ENCODE peak calls at places on chromosomes 12 and 14, in nine cellular contexts. One of them, this sample, is unnamed.

GRCh38 chr14:35147711-35148110 is 25.4 kb downstream of the PRORP start:
- DNase-seq in AG04450: no peak
- DNase-seq in brain microvascular endothelial cell: no peak
- DNase-seq in Peyer's patch: no peak
- DNase-seq in fibroblast of the aortic adventitia: no peak
- DNase-seq in lower leg skin: no peak
- DNase-seq in psoas muscle: no peak
- DNase-seq in cardiac muscle cell: no peak
- DNase-seq in fibroblast of lung: no peak
- DNase-seq in this sample: no peak

GRCh38 chr14:99872786-99873440 is 79.7 kb downstream of the EML1 start:
- DNase-seq in AG04450: no peak
- DNase-seq in brain microvascular endothelial cell: no peak
- DNase-seq in Peyer's patch: no peak
- DNase-seq in fibroblast of the aortic adventitia: no peak
- DNase-seq in lower leg skin: no peak
- DNase-seq in psoas muscle: no peak
- DNase-seq in cardiac muscle cell: no peak
- DNase-seq in fibroblast of lung: no peak
- DNase-seq in this sample: no peak

GRCh38 chr12:131437706-131438210 is 273.1 kb upstream of the SFSWAP start:
- DNase-seq in AG04450: no peak
- DNase-seq in brain microvascular endothelial cell: no peak
- DNase-seq in Peyer's patch: no peak
- DNase-seq in fibroblast of the aortic adventitia: no peak
- DNase-seq in lower leg skin: no peak
- DNase-seq in psoas muscle: no peak
- DNase-seq in cardiac muscle cell: no peak
- DNase-seq in fibroblast of lung: no peak
- DNase-seq in this sample: no peak

GRCh38 chr12:120739821-120740613 is 14.4 kb downstream of the ACADS start:
- DNase-seq in AG04450: no peak
- DNase-seq in brain microvascular endothelial cell: no peak
- DNase-seq in Peyer's patch: no peak
- DNase-seq in fibroblast of the aortic adventitia: no peak
- DNase-seq in lower leg skin: no peak
- DNase-seq in psoas muscle: no peak
- DNase-seq in cardiac muscle cell: no peak
- DNase-seq in fibroblast of lung: no peak
- DNase-seq in this sample: no peak

GRCh38 chr12:219891-220352 is 6.0 kb upstream of the SLC6A12 start:
- DNase-seq in AG04450: no peak
- DNase-seq in brain microvascular endothelial cell: peak
- DNase-seq in Peyer's patch: no peak
- DNase-seq in fibroblast of the aortic adventitia: peak
- DNase-seq in lower leg skin: peak
- DNase-seq in psoas muscle: peak
- DNase-seq in cardiac muscle cell: peak
- DNase-seq in fibroblast of lung: peak
- DNase-seq in this sample: peak

GRCh38 chr12:5479761-5480160 is 47.9 kb downstream of the NTF3 start:
- DNase-seq in AG04450: no peak
- DNase-seq in brain microvascular endothelial cell: no peak
- DNase-seq in Peyer's patch: no peak
- DNase-seq in fibroblast of the aortic adventitia: no peak
- DNase-seq in lower leg skin: no peak
- DNase-seq in psoas muscle: no peak
- DNase-seq in cardiac muscle cell: no peak
- DNase-seq in fibroblast of lung: no peak
- DNase-seq in this sample: no peak

GRCh38 chr12:19546611-19547162 is 107.4 kb downstream of the AEBP2 start:
- DNase-seq in AG04450: no peak
- DNase-seq in brain microvascular endothelial cell: no peak
- DNase-seq in Peyer's patch: no peak
- DNase-seq in fibroblast of the aortic adventitia: peak
- DNase-seq in lower leg skin: peak
- DNase-seq in psoas muscle: no peak
- DNase-seq in cardiac muscle cell: peak
- DNase-seq in fibroblast of lung: peak
- DNase-seq in this sample: peak

GRCh38 chr14:92880851-92881250 is 42.1 kb upstream of the CHGA start:
- DNase-seq in AG04450: no peak
- DNase-seq in brain microvascular endothelial cell: peak
- DNase-seq in Peyer's patch: no peak
- DNase-seq in fibroblast of the aortic adventitia: peak
- DNase-seq in lower leg skin: no peak
- DNase-seq in psoas muscle: peak
- DNase-seq in cardiac muscle cell: peak
- DNase-seq in fibroblast of lung: peak
- DNase-seq in this sample: peak

GRCh38 chr12:95544756-95545155 is 6.5 kb downstream of the USP44 start:
- DNase-seq in AG04450: no peak
- DNase-seq in brain microvascular endothelial cell: no peak
- DNase-seq in Peyer's patch: no peak
- DNase-seq in fibroblast of the aortic adventitia: no peak
- DNase-seq in lower leg skin: no peak
- DNase-seq in psoas muscle: no peak
- DNase-seq in cardiac muscle cell: no peak
- DNase-seq in fibroblast of lung: no peak
- DNase-seq in this sample: no peak

GRCh38 chr12:13227191-13227590 is 30.7 kb downstream of the EMP1 start:
- DNase-seq in AG04450: no peak
- DNase-seq in brain microvascular endothelial cell: no peak
- DNase-seq in Peyer's patch: no peak
- DNase-seq in fibroblast of the aortic adventitia: no peak
- DNase-seq in lower leg skin: no peak
- DNase-seq in psoas muscle: no peak
- DNase-seq in cardiac muscle cell: no peak
- DNase-seq in fibroblast of lung: no peak
- DNase-seq in this sample: no peak

GRCh38 chr12:50375802-50376201 is 20.6 kb downstream of the FAM186A start:
- DNase-seq in AG04450: no peak
- DNase-seq in brain microvascular endothelial cell: no peak
- DNase-seq in Peyer's patch: no peak
- DNase-seq in fibroblast of the aortic adventitia: no peak
- DNase-seq in lower leg skin: no peak
- DNase-seq in psoas muscle: no peak
- DNase-seq in cardiac muscle cell: no peak
- DNase-seq in fibroblast of lung: no peak
- DNase-seq in this sample: no peak

GRCh38 chr14:67900188-67900587 is 80.6 kb downstream of the RAD51B start:
- DNase-seq in AG04450: no peak
- DNase-seq in brain microvascular endothelial cell: no peak
- DNase-seq in Peyer's patch: no peak
- DNase-seq in fibroblast of the aortic adventitia: no peak
- DNase-seq in lower leg skin: no peak
- DNase-seq in psoas muscle: no peak
- DNase-seq in cardiac muscle cell: no peak
- DNase-seq in fibroblast of lung: no peak
- DNase-seq in this sample: no peak

GRCh38 chr14:79375336-79375735 is 836.0 kb downstream of the DIO2 start:
- DNase-seq in AG04450: no peak
- DNase-seq in brain microvascular endothelial cell: no peak
- DNase-seq in Peyer's patch: no peak
- DNase-seq in fibroblast of the aortic adventitia: no peak
- DNase-seq in lower leg skin: no peak
- DNase-seq in psoas muscle: no peak
- DNase-seq in cardiac muscle cell: no peak
- DNase-seq in fibroblast of lung: no peak
- DNase-seq in this sample: no peak

GRCh38 chr12:24111591-24111990 is 162.1 kb upstream of the SOX5 start:
- DNase-seq in AG04450: no peak
- DNase-seq in brain microvascular endothelial cell: no peak
- DNase-seq in Peyer's patch: no peak
- DNase-seq in fibroblast of the aortic adventitia: peak
- DNase-seq in lower leg skin: no peak
- DNase-seq in psoas muscle: no peak
- DNase-seq in cardiac muscle cell: peak
- DNase-seq in fibroblast of lung: peak
- DNase-seq in this sample: no peak

GRCh38 chr12:50062733-50063452 is 5.5 kb downstream of the ASIC1 start:
- DNase-seq in AG04450: no peak
- DNase-seq in brain microvascular endothelial cell: no peak
- DNase-seq in Peyer's patch: no peak
- DNase-seq in fibroblast of the aortic adventitia: no peak
- DNase-seq in lower leg skin: no peak
- DNase-seq in psoas muscle: peak
- DNase-seq in cardiac muscle cell: no peak
- DNase-seq in fibroblast of lung: no peak
- DNase-seq in this sample: no peak

GRCh38 chr14:89391556-89391955 is 25.5 kb downstream of the FOXN3 start:
- DNase-seq in AG04450: no peak
- DNase-seq in brain microvascular endothelial cell: no peak
- DNase-seq in Peyer's patch: no peak
- DNase-seq in fibroblast of the aortic adventitia: no peak
- DNase-seq in lower leg skin: no peak
- DNase-seq in psoas muscle: no peak
- DNase-seq in cardiac muscle cell: no peak
- DNase-seq in fibroblast of lung: no peak
- DNase-seq in this sample: no peak

GRCh38 chr14:89387922-89388685 is 28.9 kb downstream of the FOXN3 start:
- DNase-seq in AG04450: no peak
- DNase-seq in brain microvascular endothelial cell: no peak
- DNase-seq in Peyer's patch: no peak
- DNase-seq in fibroblast of the aortic adventitia: no peak
- DNase-seq in lower leg skin: no peak
- DNase-seq in psoas muscle: no peak
- DNase-seq in cardiac muscle cell: no peak
- DNase-seq in fibroblast of lung: no peak
- DNase-seq in this sample: no peak

GRCh38 chr14:89391123-89391522 is 25.9 kb downstream of the FOXN3 start:
- DNase-seq in AG04450: no peak
- DNase-seq in brain microvascular endothelial cell: no peak
- DNase-seq in Peyer's patch: no peak
- DNase-seq in fibroblast of the aortic adventitia: no peak
- DNase-seq in lower leg skin: no peak
- DNase-seq in psoas muscle: no peak
- DNase-seq in cardiac muscle cell: no peak
- DNase-seq in fibroblast of lung: no peak
- DNase-seq in this sample: no peak

GRCh38 chr14:89386214-89386886 is 30.7 kb downstream of the FOXN3 start:
- DNase-seq in AG04450: no peak
- DNase-seq in brain microvascular endothelial cell: peak
- DNase-seq in Peyer's patch: no peak
- DNase-seq in fibroblast of the aortic adventitia: no peak
- DNase-seq in lower leg skin: no peak
- DNase-seq in psoas muscle: peak
- DNase-seq in cardiac muscle cell: no peak
- DNase-seq in fibroblast of lung: peak
- DNase-seq in this sample: no peak

DNA sequence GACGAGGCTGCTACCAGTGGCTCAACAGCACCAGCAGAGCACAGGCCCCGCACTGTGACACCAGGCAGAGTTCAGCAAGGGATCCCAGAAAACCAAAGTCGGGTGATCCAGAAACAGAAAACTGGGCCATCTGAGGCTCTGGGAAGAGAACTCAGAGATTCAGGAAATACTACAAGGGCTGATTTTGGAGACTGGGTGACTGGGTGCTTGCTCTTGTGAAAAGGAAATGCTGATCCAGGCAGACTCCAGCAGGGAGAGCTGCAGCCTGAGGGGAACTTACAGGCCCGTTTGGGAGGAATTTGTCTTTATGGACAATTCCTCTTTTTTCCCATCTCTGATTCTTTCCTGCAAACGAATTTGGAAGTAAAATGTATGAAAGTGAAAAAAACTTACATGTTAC is 28.2 kb downstream of the FOXN3 start:
- DNase-seq in AG04450: no peak
- DNase-seq in brain microvascular endothelial cell: no peak
- DNase-seq in Peyer's patch: no peak
- DNase-seq in fibroblast of the aortic adventitia: peak
- DNase-seq in lower leg skin: no peak
- DNase-seq in psoas muscle: no peak
- DNase-seq in cardiac muscle cell: peak
- DNase-seq in fibroblast of lung: peak
- DNase-seq in this sample: no peak
- TF ChIP-seq CTCF in AG04450: peak
- TF ChIP-seq CTCF in brain microvascular endothelial cell: peak
- TF ChIP-seq CTCF in Peyer's patch: no peak
- TF ChIP-seq CTCF in fibroblast of the aortic adventitia: peak
- TF ChIP-seq CTCF in lower leg skin: no peak
- TF ChIP-seq CTCF in psoas muscle: peak
- TF ChIP-seq CTCF in cardiac muscle cell: peak
- TF ChIP-seq CTCF in fibroblast of lung: peak
- TF ChIP-seq CTCF in this sample: peak

GRCh38 chr12:123989168-123989567 is 16.2 kb downstream of the ZNF664 start:
- DNase-seq in AG04450: no peak
- DNase-seq in brain microvascular endothelial cell: no peak
- DNase-seq in Peyer's patch: no peak
- DNase-seq in fibroblast of the aortic adventitia: no peak
- DNase-seq in lower leg skin: no peak
- DNase-seq in psoas muscle: no peak
- DNase-seq in cardiac muscle cell: no peak
- DNase-seq in fibroblast of lung: no peak
- DNase-seq in this sample: no peak
- TF ChIP-seq CTCF in AG04450: no peak
- TF ChIP-seq CTCF in brain microvascular endothelial cell: no peak
- TF ChIP-seq CTCF in Peyer's patch: no peak
- TF ChIP-seq CTCF in fibroblast of the aortic adventitia: no peak
- TF ChIP-seq CTCF in lower leg skin: no peak
- TF ChIP-seq CTCF in psoas muscle: no peak
- TF ChIP-seq CTCF in cardiac muscle cell: no peak
- TF ChIP-seq CTCF in fibroblast of lung: no peak
- TF ChIP-seq CTCF in this sample: no peak

DNA sequence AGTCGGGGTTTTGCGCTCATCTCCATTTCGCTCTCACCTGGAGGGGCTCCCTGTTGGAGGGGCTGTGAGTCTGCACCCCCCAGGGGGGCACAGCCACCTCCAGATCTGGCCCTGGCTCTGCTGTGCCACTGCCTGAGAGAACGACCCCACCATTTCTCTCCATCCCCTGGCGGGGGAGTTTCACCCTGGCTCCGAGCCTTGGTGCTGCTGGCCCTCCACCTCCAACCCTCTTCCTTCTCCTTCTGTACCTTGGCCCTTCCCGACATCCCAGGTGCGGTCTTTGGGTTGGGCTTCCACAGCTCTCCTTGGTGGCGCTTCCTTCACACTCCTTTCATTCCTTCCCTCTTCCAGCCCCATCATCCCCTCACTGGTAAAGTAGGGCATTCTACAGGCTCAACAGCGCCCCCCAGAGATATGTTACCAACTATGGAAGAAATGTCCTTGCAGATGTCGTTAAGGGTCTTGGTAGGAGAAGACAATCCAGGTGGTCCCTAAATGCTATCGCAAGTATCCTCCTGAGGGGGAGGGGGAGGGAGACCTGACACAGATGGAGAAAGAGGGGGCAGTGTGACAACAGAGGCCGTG is 16.3 kb downstream of the SERPINA1 start:
- DNase-seq in AG04450: no peak
- DNase-seq in brain microvascular endothelial cell: no peak
- DNase-seq in Peyer's patch: no peak
- DNase-seq in fibroblast of the aortic adventitia: no peak
- DNase-seq in lower leg skin: no peak
- DNase-seq in psoas muscle: no peak
- DNase-seq in cardiac muscle cell: no peak
- DNase-seq in fibroblast of lung: no peak
- DNase-seq in this sample: no peak
- TF ChIP-seq CTCF in AG04450: no peak
- TF ChIP-seq CTCF in brain microvascular endothelial cell: peak
- TF ChIP-seq CTCF in Peyer's patch: no peak
- TF ChIP-seq CTCF in fibroblast of the aortic adventitia: no peak
- TF ChIP-seq CTCF in lower leg skin: no peak
- TF ChIP-seq CTCF in psoas muscle: no peak
- TF ChIP-seq CTCF in cardiac muscle cell: no peak
- TF ChIP-seq CTCF in fibroblast of lung: no peak
- TF ChIP-seq CTCF in this sample: peak

GRCh38 chr14:21040370-21040925 is 1.7 kb upstream of the RNASE7 start:
- DNase-seq in AG04450: no peak
- DNase-seq in brain microvascular endothelial cell: no peak
- DNase-seq in Peyer's patch: no peak
- DNase-seq in fibroblast of the aortic adventitia: no peak
- DNase-seq in lower leg skin: no peak
- DNase-seq in psoas muscle: no peak
- DNase-seq in cardiac muscle cell: no peak
- DNase-seq in fibroblast of lung: no peak
- DNase-seq in this sample: no peak
- TF ChIP-seq CTCF in AG04450: no peak
- TF ChIP-seq CTCF in brain microvascular endothelial cell: no peak
- TF ChIP-seq CTCF in Peyer's patch: no peak
- TF ChIP-seq CTCF in fibroblast of the aortic adventitia: no peak
- TF ChIP-seq CTCF in lower leg skin: no peak
- TF ChIP-seq CTCF in psoas muscle: no peak
- TF ChIP-seq CTCF in cardiac muscle cell: no peak
- TF ChIP-seq CTCF in fibroblast of lung: no peak
- TF ChIP-seq CTCF in this sample: no peak